ENCODE peak calls at places on chromosomes 1 and 21, in eight cellular contexts. One of them, this sample, is unnamed. For H3K4me1, the result is how much of the 10 kb centered on the place peaks cover.

GRCh38 chr1:221740260-221740830 is 1.5 kb downstream of the DUSP10 start:
- DNase-seq in neural progenitor cell: peak
- DNase-seq in neuronal stem cell: no peak
- DNase-seq in K562: no peak
- DNase-seq in mammary epithelial cell: peak
- DNase-seq in IMR-90: no peak
- DNase-seq in hepatocyte: peak
- DNase-seq in H1: no peak
- DNase-seq in this sample: no peak

GRCh38 chr1:24926596-24927249 is 3.4 kb downstream of the RUNX3 start:
- DNase-seq in hepatocyte: peak
- DNase-seq in K562: no peak
- DNase-seq in neural progenitor cell: peak
- DNase-seq in IMR-90: no peak
- DNase-seq in mammary epithelial cell: no peak
- DNase-seq in neuronal stem cell: peak
- DNase-seq in H1: no peak
- DNase-seq in this sample: no peak

GRCh38 chr1:203519896-203520295 is 25.9 kb downstream of the OPTC start:
- DNase-seq in H1: no peak
- DNase-seq in K562: no peak
- DNase-seq in neural progenitor cell: no peak
- DNase-seq in hepatocyte: no peak
- DNase-seq in mammary epithelial cell: no peak
- DNase-seq in IMR-90: no peak
- DNase-seq in neuronal stem cell: no peak
- DNase-seq in this sample: no peak

GRCh38 chr1:76289692-76290091 is 215.1 kb downstream of the ST6GALNAC3 start:
- DNase-seq in mammary epithelial cell: no peak
- DNase-seq in neural progenitor cell: no peak
- DNase-seq in IMR-90: no peak
- DNase-seq in hepatocyte: no peak
- DNase-seq in H1: no peak
- DNase-seq in K562: no peak
- DNase-seq in neuronal stem cell: no peak
- DNase-seq in this sample: no peak

GRCh38 chr1:210001751-210002150 is 63.7 kb downstream of the SYT14 start:
- DNase-seq in K562: no peak
- DNase-seq in neural progenitor cell: no peak
- DNase-seq in neuronal stem cell: no peak
- DNase-seq in hepatocyte: no peak
- DNase-seq in H1: no peak
- DNase-seq in mammary epithelial cell: no peak
- DNase-seq in IMR-90: no peak
- DNase-seq in this sample: no peak

GRCh38 chr21:40976198-40977114 is 129.5 kb upstream of the DSCAM start:
- DNase-seq in mammary epithelial cell: no peak
- DNase-seq in neural progenitor cell: no peak
- DNase-seq in hepatocyte: peak
- DNase-seq in IMR-90: no peak
- DNase-seq in neuronal stem cell: no peak
- DNase-seq in K562: no peak
- DNase-seq in H1: no peak
- DNase-seq in this sample: no peak

GRCh38 chr1:211247921-211248320 is 11.2 kb upstream of the RCOR3 start:
- DNase-seq in neural progenitor cell: peak
- DNase-seq in H1: no peak
- DNase-seq in neuronal stem cell: no peak
- DNase-seq in IMR-90: no peak
- DNase-seq in K562: no peak
- DNase-seq in hepatocyte: peak
- DNase-seq in mammary epithelial cell: no peak
- DNase-seq in this sample: no peak

GRCh38 chr1:28392027-28392652 is 22.6 kb downstream of the PHACTR4 start:
- DNase-seq in hepatocyte: peak
- DNase-seq in mammary epithelial cell: peak
- DNase-seq in neural progenitor cell: no peak
- DNase-seq in K562: no peak
- DNase-seq in neuronal stem cell: no peak
- DNase-seq in IMR-90: peak
- DNase-seq in H1: no peak
- DNase-seq in this sample: no peak

GRCh38 chr1:24975391-24975790 is 45.3 kb upstream of the RUNX3 start:
- DNase-seq in IMR-90: no peak
- DNase-seq in K562: no peak
- DNase-seq in hepatocyte: no peak
- DNase-seq in neural progenitor cell: no peak
- DNase-seq in H1: no peak
- DNase-seq in mammary epithelial cell: no peak
- DNase-seq in neuronal stem cell: no peak
- DNase-seq in this sample: no peak

GRCh38 chr1:223180803-223181321 is 37.8 kb upstream of the TLR5 start:
- DNase-seq in mammary epithelial cell: peak
- DNase-seq in K562: no peak
- DNase-seq in H1: no peak
- DNase-seq in neuronal stem cell: no peak
- DNase-seq in IMR-90: no peak
- DNase-seq in hepatocyte: no peak
- DNase-seq in neural progenitor cell: no peak
- DNase-seq in this sample: no peak

GRCh38 chr1:7471836-7472235 is 299.3 kb upstream of the VAMP3 start:
- DNase-seq in H1: no peak
- DNase-seq in neural progenitor cell: no peak
- DNase-seq in mammary epithelial cell: no peak
- DNase-seq in hepatocyte: no peak
- DNase-seq in IMR-90: peak
- DNase-seq in neuronal stem cell: no peak
- DNase-seq in K562: no peak
- DNase-seq in this sample: no peak

GRCh38 chr1:200310824-200311223 is 99.0 kb downstream of the ZNF281 start:
- DNase-seq in neuronal stem cell: no peak
- DNase-seq in hepatocyte: no peak
- DNase-seq in mammary epithelial cell: no peak
- DNase-seq in H1: no peak
- DNase-seq in neural progenitor cell: no peak
- DNase-seq in K562: no peak
- DNase-seq in IMR-90: no peak
- DNase-seq in this sample: no peak

GRCh38 chr1:175208773-175209492 is 16.4 kb upstream of the KIAA0040 start:
- DNase-seq in K562: no peak
- DNase-seq in IMR-90: no peak
- DNase-seq in neuronal stem cell: no peak
- DNase-seq in neural progenitor cell: no peak
- DNase-seq in hepatocyte: no peak
- DNase-seq in mammary epithelial cell: no peak
- DNase-seq in H1: no peak
- DNase-seq in this sample: peak

GRCh38 chr1:94708299-94708685 is 111.9 kb upstream of the SLC44A3 start:
- DNase-seq in K562: no peak
- DNase-seq in neuronal stem cell: no peak
- DNase-seq in hepatocyte: no peak
- DNase-seq in neural progenitor cell: no peak
- DNase-seq in H1: no peak
- DNase-seq in IMR-90: no peak
- DNase-seq in mammary epithelial cell: no peak
- DNase-seq in this sample: no peak

GRCh38 chr1:209266590-209267172 is 316.8 kb upstream of the CAMK1G start:
- DNase-seq in K562: no peak
- DNase-seq in neuronal stem cell: no peak
- DNase-seq in hepatocyte: peak
- DNase-seq in H1: no peak
- DNase-seq in mammary epithelial cell: peak
- DNase-seq in IMR-90: peak
- DNase-seq in neural progenitor cell: no peak
- DNase-seq in this sample: no peak

GRCh38 chr1:40877681-40878080 is 15.5 kb upstream of the CITED4 start:
- DNase-seq in K562: no peak
- DNase-seq in hepatocyte: no peak
- DNase-seq in neural progenitor cell: no peak
- DNase-seq in IMR-90: peak
- DNase-seq in neuronal stem cell: no peak
- DNase-seq in H1: no peak
- DNase-seq in mammary epithelial cell: peak
- DNase-seq in this sample: no peak

GRCh38 chr1:26401891-26402290 is 8.7 kb upstream of the LIN28A start:
- DNase-seq in H1: no peak
- DNase-seq in hepatocyte: no peak
- DNase-seq in IMR-90: no peak
- DNase-seq in K562: no peak
- DNase-seq in mammary epithelial cell: peak
- DNase-seq in neural progenitor cell: no peak
- DNase-seq in neuronal stem cell: no peak
- DNase-seq in this sample: no peak

GRCh38 chr1:167128261-167129227 is 34.7 kb downstream of the STYXL2 start:
- DNase-seq in mammary epithelial cell: no peak
- DNase-seq in neural progenitor cell: no peak
- DNase-seq in hepatocyte: no peak
- DNase-seq in neuronal stem cell: no peak
- DNase-seq in H1: no peak
- DNase-seq in IMR-90: no peak
- DNase-seq in K562: no peak
- DNase-seq in this sample: no peak

GRCh38 chr1:224067621-224068457 is 46.1 kb upstream of the FBXO28 start:
- DNase-seq in H1: no peak
- DNase-seq in neural progenitor cell: no peak
- DNase-seq in neuronal stem cell: no peak
- DNase-seq in K562: no peak
- DNase-seq in IMR-90: peak
- DNase-seq in mammary epithelial cell: peak
- DNase-seq in hepatocyte: no peak
- DNase-seq in this sample: no peak

GRCh38 chr1:15526021-15526489 is 593 bp upstream of the DNAJC16 start:
- DNase-seq in IMR-90: no peak
- DNase-seq in hepatocyte: peak
- DNase-seq in H1: no peak
- DNase-seq in neuronal stem cell: no peak
- DNase-seq in mammary epithelial cell: no peak
- DNase-seq in K562: no peak
- DNase-seq in neural progenitor cell: no peak
- DNase-seq in this sample: no peak

DNA sequence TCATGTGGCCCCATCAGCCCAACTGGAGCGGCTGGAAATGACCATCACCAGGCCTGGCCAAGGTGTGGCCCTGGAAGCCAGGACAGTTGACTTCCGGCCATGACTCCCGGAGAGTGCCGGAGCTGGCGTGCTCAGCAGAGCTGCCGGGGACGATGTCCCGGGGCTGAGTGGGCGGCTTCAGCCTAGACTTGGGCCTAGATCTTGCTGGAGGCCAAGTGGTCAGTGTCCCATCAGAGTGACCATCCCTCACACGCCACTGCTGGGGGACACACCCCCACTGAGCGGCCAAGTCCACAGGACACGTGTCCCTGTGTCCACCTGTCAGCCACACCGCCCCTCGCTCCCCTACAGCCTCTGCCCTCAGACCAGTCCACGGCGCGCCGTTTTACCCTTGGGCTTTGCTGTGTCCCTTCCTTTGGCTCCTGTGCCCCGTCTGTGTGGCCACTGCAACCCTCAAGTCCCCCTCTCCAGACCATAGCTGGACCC is 4.0 kb downstream of the FAAP20 start:
- DNase-seq in K562: no peak
- DNase-seq in mammary epithelial cell: no peak
- DNase-seq in neural progenitor cell: no peak
- DNase-seq in hepatocyte: no peak
- DNase-seq in neuronal stem cell: no peak
- DNase-seq in H1: no peak
- DNase-seq in IMR-90: no peak
- DNase-seq in this sample: no peak
- H3K4me3 ChIP-seq in K562: peak
- H3K4me3 ChIP-seq in mammary epithelial cell: peak
- H3K4me3 ChIP-seq in neural progenitor cell: no peak
- H3K4me3 ChIP-seq in hepatocyte: no peak
- H3K4me3 ChIP-seq in neuronal stem cell: no peak
- H3K4me3 ChIP-seq in H1: no peak
- H3K4me3 ChIP-seq in IMR-90: peak
- H3K4me3 ChIP-seq in this sample: no peak

GRCh38 chr1:165842363-165843129 is 15.1 kb downstream of the UCK2 start:
- DNase-seq in hepatocyte: no peak
- DNase-seq in neural progenitor cell: no peak
- DNase-seq in IMR-90: peak
- DNase-seq in neuronal stem cell: no peak
- DNase-seq in H1: no peak
- DNase-seq in mammary epithelial cell: no peak
- DNase-seq in K562: peak
- DNase-seq in this sample: peak
- H3K4me1 ChIP-seq in hepatocyte: under half
- H3K4me1 ChIP-seq in neural progenitor cell: under half
- H3K4me1 ChIP-seq in IMR-90: under half
- H3K4me1 ChIP-seq in neuronal stem cell: under half
- H3K4me1 ChIP-seq in H1: under half
- H3K4me1 ChIP-seq in mammary epithelial cell: under half
- H3K4me1 ChIP-seq in K562: half or more
- H3K4me1 ChIP-seq in this sample: half or more

GRCh38 chr1:31913968-31914367 is 24.2 kb downstream of the PTP4A2 start:
- DNase-seq in neuronal stem cell: no peak
- DNase-seq in mammary epithelial cell: no peak
- DNase-seq in neural progenitor cell: no peak
- DNase-seq in K562: no peak
- DNase-seq in IMR-90: no peak
- DNase-seq in hepatocyte: no peak
- DNase-seq in H1: no peak
- DNase-seq in this sample: no peak

GRCh38 chr1:31915438-31915837 is 22.7 kb downstream of the PTP4A2 start:
- DNase-seq in hepatocyte: no peak
- DNase-seq in K562: no peak
- DNase-seq in mammary epithelial cell: no peak
- DNase-seq in H1: no peak
- DNase-seq in neuronal stem cell: no peak
- DNase-seq in neural progenitor cell: no peak
- DNase-seq in IMR-90: no peak
- DNase-seq in this sample: no peak

GRCh38 chr1:31912087-31912780 is 25.9 kb downstream of the PTP4A2 start:
- DNase-seq in K562: no peak
- DNase-seq in hepatocyte: no peak
- DNase-seq in neural progenitor cell: peak
- DNase-seq in mammary epithelial cell: no peak
- DNase-seq in neuronal stem cell: no peak
- DNase-seq in H1: no peak
- DNase-seq in IMR-90: no peak
- DNase-seq in this sample: no peak

GRCh38 chr1:31910933-31911332 is 27.2 kb downstream of the PTP4A2 start:
- DNase-seq in neuronal stem cell: no peak
- DNase-seq in K562: no peak
- DNase-seq in neural progenitor cell: no peak
- DNase-seq in hepatocyte: no peak
- DNase-seq in H1: no peak
- DNase-seq in IMR-90: no peak
- DNase-seq in mammary epithelial cell: no peak
- DNase-seq in this sample: no peak

GRCh38 chr1:31912839-31913239 is 25.3 kb downstream of the PTP4A2 start:
- DNase-seq in hepatocyte: no peak
- DNase-seq in neural progenitor cell: no peak
- DNase-seq in IMR-90: no peak
- DNase-seq in neuronal stem cell: no peak
- DNase-seq in mammary epithelial cell: no peak
- DNase-seq in H1: no peak
- DNase-seq in K562: no peak
- DNase-seq in this sample: no peak
- H3K4me2 ChIP-seq in hepatocyte: no peak
- H3K4me2 ChIP-seq in neural progenitor cell: peak
- H3K4me2 ChIP-seq in IMR-90: no peak
- H3K4me2 ChIP-seq in neuronal stem cell: no peak
- H3K4me2 ChIP-seq in mammary epithelial cell: no peak
- H3K4me2 ChIP-seq in H1: no peak
- H3K4me2 ChIP-seq in K562: no peak
- H3K4me2 ChIP-seq in this sample: no peak

GRCh38 chr1:14326857-14327256 is 271.6 kb upstream of the KAZN start:
- DNase-seq in hepatocyte: no peak
- DNase-seq in neural progenitor cell: no peak
- DNase-seq in IMR-90: no peak
- DNase-seq in K562: no peak
- DNase-seq in H1: no peak
- DNase-seq in mammary epithelial cell: no peak
- DNase-seq in neuronal stem cell: no peak
- DNase-seq in this sample: no peak
- H3K4me3 ChIP-seq in hepatocyte: no peak
- H3K4me3 ChIP-seq in neural progenitor cell: no peak
- H3K4me3 ChIP-seq in IMR-90: no peak
- H3K4me3 ChIP-seq in K562: no peak
- H3K4me3 ChIP-seq in H1: no peak
- H3K4me3 ChIP-seq in mammary epithelial cell: no peak
- H3K4me3 ChIP-seq in neuronal stem cell: no peak
- H3K4me3 ChIP-seq in this sample: no peak

This sample was measured in DND-41.